ENCODE peak calls at places on chromosomes 13 and 19, in nine cellular contexts. One of them, this sample, is unnamed.

GRCh38 chr19:46180701-46181385 is 32.8 kb downstream of the IGFL2 start:
- DNase-seq in NCI-H2107: no peak
- DNase-seq in cortex of kidney: no peak
- DNase-seq in omental fat pad: no peak
- DNase-seq in stimulated activated CD4-positive, alpha-beta T cell treated with anti-CD3 and anti-CD28 coated beads, TNF-alpha, amount 100 ng/mL, for 48 hours: no peak
- DNase-seq in A549: peak; percentile 74
- DNase-seq in mammary epithelial cell: peak; percentile 89
- DNase-seq in ascending aorta: no peak
- DNase-seq in HTR-8/SVneo: no peak
- DNase-seq in this sample: peak; percentile 21

GRCh38 chr13:111429064-111429558 is 108.7 kb downstream of the TEX29 start:
- DNase-seq in NCI-H2107: no peak
- DNase-seq in cortex of kidney: no peak
- DNase-seq in omental fat pad: no peak
- DNase-seq in stimulated activated CD4-positive, alpha-beta T cell treated with anti-CD3 and anti-CD28 coated beads, TNF-alpha, amount 100 ng/mL, for 48 hours: peak; percentile 4
- DNase-seq in A549: peak; percentile 29
- DNase-seq in mammary epithelial cell: peak; percentile 4
- DNase-seq in ascending aorta: no peak
- DNase-seq in HTR-8/SVneo: peak; percentile 10
- DNase-seq in this sample: peak; percentile 68

GRCh38 chr13:26185720-26186119 is 36.4 kb downstream of the RNF6 start:
- DNase-seq in NCI-H2107: no peak
- DNase-seq in cortex of kidney: no peak
- DNase-seq in omental fat pad: no peak
- DNase-seq in stimulated activated CD4-positive, alpha-beta T cell treated with anti-CD3 and anti-CD28 coated beads, TNF-alpha, amount 100 ng/mL, for 48 hours: no peak
- DNase-seq in A549: no peak
- DNase-seq in mammary epithelial cell: no peak
- DNase-seq in ascending aorta: no peak
- DNase-seq in HTR-8/SVneo: no peak
- DNase-seq in this sample: no peak

GRCh38 chr19:49366110-49366509 is 2.4 kb downstream of the DKKL1 start:
- DNase-seq in NCI-H2107: no peak
- DNase-seq in cortex of kidney: no peak
- DNase-seq in omental fat pad: no peak
- DNase-seq in stimulated activated CD4-positive, alpha-beta T cell treated with anti-CD3 and anti-CD28 coated beads, TNF-alpha, amount 100 ng/mL, for 48 hours: no peak
- DNase-seq in A549: no peak
- DNase-seq in mammary epithelial cell: no peak
- DNase-seq in ascending aorta: no peak
- DNase-seq in HTR-8/SVneo: no peak
- DNase-seq in this sample: no peak

GRCh38 chr13:42652642-42653415 is 78.9 kb downstream of the TNFSF11 start:
- DNase-seq in NCI-H2107: no peak
- DNase-seq in cortex of kidney: no peak
- DNase-seq in omental fat pad: no peak
- DNase-seq in stimulated activated CD4-positive, alpha-beta T cell treated with anti-CD3 and anti-CD28 coated beads, TNF-alpha, amount 100 ng/mL, for 48 hours: no peak
- DNase-seq in A549: no peak
- DNase-seq in mammary epithelial cell: peak; percentile 19
- DNase-seq in ascending aorta: no peak
- DNase-seq in HTR-8/SVneo: no peak
- DNase-seq in this sample: no peak

GRCh38 chr13:96991072-96991471 is 3.2 kb downstream of the OXGR1 start:
- DNase-seq in NCI-H2107: no peak
- DNase-seq in cortex of kidney: no peak
- DNase-seq in omental fat pad: no peak
- DNase-seq in stimulated activated CD4-positive, alpha-beta T cell treated with anti-CD3 and anti-CD28 coated beads, TNF-alpha, amount 100 ng/mL, for 48 hours: no peak
- DNase-seq in A549: no peak
- DNase-seq in mammary epithelial cell: no peak
- DNase-seq in ascending aorta: no peak
- DNase-seq in HTR-8/SVneo: no peak
- DNase-seq in this sample: no peak

GRCh38 chr13:97422118-97423054 is 11.6 kb upstream of the RAP2A start:
- DNase-seq in NCI-H2107: no peak
- DNase-seq in cortex of kidney: no peak
- DNase-seq in omental fat pad: no peak
- DNase-seq in stimulated activated CD4-positive, alpha-beta T cell treated with anti-CD3 and anti-CD28 coated beads, TNF-alpha, amount 100 ng/mL, for 48 hours: no peak
- DNase-seq in A549: no peak
- DNase-seq in mammary epithelial cell: no peak
- DNase-seq in ascending aorta: no peak
- DNase-seq in HTR-8/SVneo: no peak
- DNase-seq in this sample: no peak

GRCh38 chr19:30923096-30923495 is 426.1 kb downstream of the TSHZ3 start:
- DNase-seq in NCI-H2107: no peak
- DNase-seq in cortex of kidney: no peak
- DNase-seq in omental fat pad: no peak
- DNase-seq in stimulated activated CD4-positive, alpha-beta T cell treated with anti-CD3 and anti-CD28 coated beads, TNF-alpha, amount 100 ng/mL, for 48 hours: no peak
- DNase-seq in A549: no peak
- DNase-seq in mammary epithelial cell: no peak
- DNase-seq in ascending aorta: no peak
- DNase-seq in HTR-8/SVneo: no peak
- DNase-seq in this sample: no peak

GRCh38 chr13:46232281-46232680 is 20.6 kb downstream of the LRRC63 start:
- DNase-seq in NCI-H2107: no peak
- DNase-seq in cortex of kidney: no peak
- DNase-seq in omental fat pad: no peak
- DNase-seq in stimulated activated CD4-positive, alpha-beta T cell treated with anti-CD3 and anti-CD28 coated beads, TNF-alpha, amount 100 ng/mL, for 48 hours: no peak
- DNase-seq in A549: no peak
- DNase-seq in mammary epithelial cell: no peak
- DNase-seq in ascending aorta: no peak
- DNase-seq in HTR-8/SVneo: no peak
- DNase-seq in this sample: no peak

GRCh38 chr19:8423821-8424223 is 10.7 kb downstream of the MARCHF2 start:
- DNase-seq in NCI-H2107: no peak
- DNase-seq in cortex of kidney: no peak
- DNase-seq in omental fat pad: peak; percentile 88
- DNase-seq in stimulated activated CD4-positive, alpha-beta T cell treated with anti-CD3 and anti-CD28 coated beads, TNF-alpha, amount 100 ng/mL, for 48 hours: no peak
- DNase-seq in A549: peak; percentile 93
- DNase-seq in mammary epithelial cell: peak; percentile 93
- DNase-seq in ascending aorta: peak; percentile 98
- DNase-seq in HTR-8/SVneo: peak; percentile 95
- DNase-seq in this sample: no peak

GRCh38 chr13:113050856-113051431 is 54.6 kb upstream of the F7 start:
- DNase-seq in NCI-H2107: no peak
- DNase-seq in cortex of kidney: no peak
- DNase-seq in omental fat pad: no peak
- DNase-seq in stimulated activated CD4-positive, alpha-beta T cell treated with anti-CD3 and anti-CD28 coated beads, TNF-alpha, amount 100 ng/mL, for 48 hours: no peak
- DNase-seq in A549: no peak
- DNase-seq in mammary epithelial cell: no peak
- DNase-seq in ascending aorta: no peak
- DNase-seq in HTR-8/SVneo: no peak
- DNase-seq in this sample: no peak

GRCh38 chr19:35671818-35672217 is 5.5 kb downstream of the UPK1A start:
- DNase-seq in NCI-H2107: no peak
- DNase-seq in cortex of kidney: no peak
- DNase-seq in omental fat pad: no peak
- DNase-seq in stimulated activated CD4-positive, alpha-beta T cell treated with anti-CD3 and anti-CD28 coated beads, TNF-alpha, amount 100 ng/mL, for 48 hours: no peak
- DNase-seq in A549: no peak
- DNase-seq in mammary epithelial cell: no peak
- DNase-seq in ascending aorta: no peak
- DNase-seq in HTR-8/SVneo: no peak
- DNase-seq in this sample: no peak

GRCh38 chr13:36362251-36362650 is 16.1 kb upstream of the SPART start:
- DNase-seq in NCI-H2107: no peak
- DNase-seq in cortex of kidney: no peak
- DNase-seq in omental fat pad: no peak
- DNase-seq in stimulated activated CD4-positive, alpha-beta T cell treated with anti-CD3 and anti-CD28 coated beads, TNF-alpha, amount 100 ng/mL, for 48 hours: no peak
- DNase-seq in A549: peak; percentile 4
- DNase-seq in mammary epithelial cell: peak; percentile 90
- DNase-seq in ascending aorta: no peak
- DNase-seq in HTR-8/SVneo: no peak
- DNase-seq in this sample: no peak

GRCh38 chr19:35105411-35106290 is 10.0 kb upstream of the FXYD3 start:
- DNase-seq in NCI-H2107: no peak
- DNase-seq in cortex of kidney: no peak
- DNase-seq in omental fat pad: no peak
- DNase-seq in stimulated activated CD4-positive, alpha-beta T cell treated with anti-CD3 and anti-CD28 coated beads, TNF-alpha, amount 100 ng/mL, for 48 hours: no peak
- DNase-seq in A549: no peak
- DNase-seq in mammary epithelial cell: no peak
- DNase-seq in ascending aorta: no peak
- DNase-seq in HTR-8/SVneo: no peak
- DNase-seq in this sample: no peak

GRCh38 chr19:34141036-34141435 is 31.3 kb upstream of the LSM14A start:
- DNase-seq in NCI-H2107: no peak
- DNase-seq in cortex of kidney: no peak
- DNase-seq in omental fat pad: no peak
- DNase-seq in stimulated activated CD4-positive, alpha-beta T cell treated with anti-CD3 and anti-CD28 coated beads, TNF-alpha, amount 100 ng/mL, for 48 hours: no peak
- DNase-seq in A549: no peak
- DNase-seq in mammary epithelial cell: no peak
- DNase-seq in ascending aorta: no peak
- DNase-seq in HTR-8/SVneo: no peak
- DNase-seq in this sample: no peak

GRCh38 chr13:112474869-112475268 is 98.7 kb downstream of the SPACA7 start:
- DNase-seq in NCI-H2107: no peak
- DNase-seq in cortex of kidney: no peak
- DNase-seq in omental fat pad: no peak
- DNase-seq in stimulated activated CD4-positive, alpha-beta T cell treated with anti-CD3 and anti-CD28 coated beads, TNF-alpha, amount 100 ng/mL, for 48 hours: no peak
- DNase-seq in A549: no peak
- DNase-seq in mammary epithelial cell: no peak
- DNase-seq in ascending aorta: no peak
- DNase-seq in HTR-8/SVneo: no peak
- DNase-seq in this sample: no peak

GRCh38 chr13:90686438-90686837 is 661.0 kb upstream of the MIR17HG start:
- DNase-seq in NCI-H2107: no peak
- DNase-seq in cortex of kidney: no peak
- DNase-seq in omental fat pad: no peak
- DNase-seq in stimulated activated CD4-positive, alpha-beta T cell treated with anti-CD3 and anti-CD28 coated beads, TNF-alpha, amount 100 ng/mL, for 48 hours: no peak
- DNase-seq in A549: peak; percentile 1
- DNase-seq in mammary epithelial cell: peak; percentile 68
- DNase-seq in ascending aorta: no peak
- DNase-seq in HTR-8/SVneo: peak; percentile 9
- DNase-seq in this sample: no peak

GRCh38 chr19:48815870-48816501 is 5.2 kb upstream of the BCAT2 start:
- DNase-seq in NCI-H2107: no peak
- DNase-seq in cortex of kidney: no peak
- DNase-seq in omental fat pad: no peak
- DNase-seq in stimulated activated CD4-positive, alpha-beta T cell treated with anti-CD3 and anti-CD28 coated beads, TNF-alpha, amount 100 ng/mL, for 48 hours: no peak
- DNase-seq in A549: peak; percentile 81
- DNase-seq in mammary epithelial cell: peak; percentile 18
- DNase-seq in ascending aorta: no peak
- DNase-seq in HTR-8/SVneo: no peak
- DNase-seq in this sample: peak; percentile 60

GRCh38 chr19:36916991-36917390 is 859 bp downstream of the ZNF568 start:
- DNase-seq in NCI-H2107: no peak
- DNase-seq in cortex of kidney: no peak
- DNase-seq in omental fat pad: no peak
- DNase-seq in stimulated activated CD4-positive, alpha-beta T cell treated with anti-CD3 and anti-CD28 coated beads, TNF-alpha, amount 100 ng/mL, for 48 hours: no peak
- DNase-seq in A549: peak; percentile 9
- DNase-seq in mammary epithelial cell: peak; percentile 27
- DNase-seq in ascending aorta: no peak
- DNase-seq in HTR-8/SVneo: no peak
- DNase-seq in this sample: no peak

GRCh38 chr13:33326723-33327122 is 41.2 kb upstream of the STARD13 start:
- DNase-seq in NCI-H2107: no peak
- DNase-seq in cortex of kidney: no peak
- DNase-seq in omental fat pad: no peak
- DNase-seq in stimulated activated CD4-positive, alpha-beta T cell treated with anti-CD3 and anti-CD28 coated beads, TNF-alpha, amount 100 ng/mL, for 48 hours: no peak
- DNase-seq in A549: no peak
- DNase-seq in mammary epithelial cell: no peak
- DNase-seq in ascending aorta: no peak
- DNase-seq in HTR-8/SVneo: no peak
- DNase-seq in this sample: no peak

GRCh38 chr13:20106751-20107150 is 54.1 kb downstream of the GJA3 start:
- DNase-seq in NCI-H2107: no peak
- DNase-seq in cortex of kidney: no peak
- DNase-seq in omental fat pad: no peak
- DNase-seq in stimulated activated CD4-positive, alpha-beta T cell treated with anti-CD3 and anti-CD28 coated beads, TNF-alpha, amount 100 ng/mL, for 48 hours: no peak
- DNase-seq in A549: no peak
- DNase-seq in mammary epithelial cell: no peak
- DNase-seq in ascending aorta: no peak
- DNase-seq in HTR-8/SVneo: no peak
- DNase-seq in this sample: no peak

GRCh38 chr13:113879506-113880360 is 15.9 kb upstream of the GAS6 start:
- DNase-seq in NCI-H2107: no peak
- DNase-seq in cortex of kidney: no peak
- DNase-seq in omental fat pad: no peak
- DNase-seq in stimulated activated CD4-positive, alpha-beta T cell treated with anti-CD3 and anti-CD28 coated beads, TNF-alpha, amount 100 ng/mL, for 48 hours: no peak
- DNase-seq in A549: no peak
- DNase-seq in mammary epithelial cell: no peak
- DNase-seq in ascending aorta: no peak
- DNase-seq in HTR-8/SVneo: no peak
- DNase-seq in this sample: no peak

GRCh38 chr19:19027228-19027627 is 6.1 kb downstream of the SUGP2 start:
- DNase-seq in NCI-H2107: no peak
- DNase-seq in cortex of kidney: no peak
- DNase-seq in omental fat pad: no peak
- DNase-seq in stimulated activated CD4-positive, alpha-beta T cell treated with anti-CD3 and anti-CD28 coated beads, TNF-alpha, amount 100 ng/mL, for 48 hours: no peak
- DNase-seq in A549: no peak
- DNase-seq in mammary epithelial cell: no peak
- DNase-seq in ascending aorta: no peak
- DNase-seq in HTR-8/SVneo: no peak
- DNase-seq in this sample: no peak

GRCh38 chr19:53982056-53982455 is 9.4 kb upstream of the CACNG6 start:
- DNase-seq in NCI-H2107: no peak
- DNase-seq in cortex of kidney: no peak
- DNase-seq in omental fat pad: no peak
- DNase-seq in stimulated activated CD4-positive, alpha-beta T cell treated with anti-CD3 and anti-CD28 coated beads, TNF-alpha, amount 100 ng/mL, for 48 hours: no peak
- DNase-seq in A549: no peak
- DNase-seq in mammary epithelial cell: no peak
- DNase-seq in ascending aorta: no peak
- DNase-seq in HTR-8/SVneo: no peak
- DNase-seq in this sample: no peak

GRCh38 chr13:31240921-31241320 is 41.1 kb downstream of the B3GLCT start:
- DNase-seq in NCI-H2107: no peak
- DNase-seq in cortex of kidney: no peak
- DNase-seq in omental fat pad: no peak
- DNase-seq in stimulated activated CD4-positive, alpha-beta T cell treated with anti-CD3 and anti-CD28 coated beads, TNF-alpha, amount 100 ng/mL, for 48 hours: no peak
- DNase-seq in A549: no peak
- DNase-seq in mammary epithelial cell: no peak
- DNase-seq in ascending aorta: no peak
- DNase-seq in HTR-8/SVneo: no peak
- DNase-seq in this sample: no peak

GRCh38 chr19:46946090-46946489 is 73.5 kb upstream of the NPAS1 start:
- DNase-seq in NCI-H2107: no peak
- DNase-seq in cortex of kidney: no peak
- DNase-seq in omental fat pad: no peak
- DNase-seq in stimulated activated CD4-positive, alpha-beta T cell treated with anti-CD3 and anti-CD28 coated beads, TNF-alpha, amount 100 ng/mL, for 48 hours: no peak
- DNase-seq in A549: no peak
- DNase-seq in mammary epithelial cell: no peak
- DNase-seq in ascending aorta: no peak
- DNase-seq in HTR-8/SVneo: no peak
- DNase-seq in this sample: no peak

GRCh38 chr19:53942001-53942786 is 20.5 kb upstream of the CACNG8 start:
- DNase-seq in NCI-H2107: no peak
- DNase-seq in cortex of kidney: no peak
- DNase-seq in omental fat pad: no peak
- DNase-seq in stimulated activated CD4-positive, alpha-beta T cell treated with anti-CD3 and anti-CD28 coated beads, TNF-alpha, amount 100 ng/mL, for 48 hours: no peak
- DNase-seq in A549: peak; percentile 71
- DNase-seq in mammary epithelial cell: no peak
- DNase-seq in ascending aorta: no peak
- DNase-seq in HTR-8/SVneo: no peak
- DNase-seq in this sample: peak; percentile 9

GRCh38 chr19:3975144-3975543 is 4.2 kb upstream of the DAPK3 start:
- DNase-seq in NCI-H2107: no peak
- DNase-seq in cortex of kidney: no peak
- DNase-seq in omental fat pad: no peak
- DNase-seq in stimulated activated CD4-positive, alpha-beta T cell treated with anti-CD3 and anti-CD28 coated beads, TNF-alpha, amount 100 ng/mL, for 48 hours: no peak
- DNase-seq in A549: no peak
- DNase-seq in mammary epithelial cell: no peak
- DNase-seq in ascending aorta: no peak
- DNase-seq in HTR-8/SVneo: no peak
- DNase-seq in this sample: no peak